ENCODE peak calls at places on chromosomes 12 and 14, in ten cellular contexts. M is gastrocnemius medialis; J is HEK293T; R is amniotic stem cell; A is nucleus accumbens; Q is fibroblast of villous mesenchyme; T is IMR-90; H is choroid plexus epithelial cell; S is CD8-positive, alpha-beta T cell; W is colonic mucosa. D is an unnamed sample.

GRCh38 chr14:97412933-97413574 is 615.9 kb downstream of the VRK1 start:
- DNase-seq in M (no peak), J (no peak), R (no peak), A (no peak), Q (no peak), T (no peak), H (no peak), S (no peak), W (no peak), D (no peak)

GRCh38 chr12:55972045-55972843 is 1.6 kb upstream of the RAB5B start:
- DNase-seq in M (no peak), J (no peak), R (no peak), A (no peak), Q (peak), T (peak), H (peak), S (no peak), W (no peak), D (peak)

GRCh38 chr12:94714378-94714777 is 64.0 kb upstream of the TMCC3 start:
- DNase-seq in M (peak), J (no peak), R (no peak), A (no peak), Q (peak), T (peak), H (peak), S (no peak), W (no peak), D (no peak)

GRCh38 chr12:47087088-47087688 is 7.4 kb upstream of the AMIGO2 start:
- DNase-seq in M (no peak), J (no peak), R (no peak), A (no peak), Q (no peak), T (peak), H (peak), S (no peak), W (no peak), D (no peak)

GRCh38 chr14:66600416-66600815 is 92.5 kb downstream of the GPHN start:
- DNase-seq in M (no peak), J (no peak), R (no peak), A (no peak), Q (peak), T (peak), H (peak), S (no peak), W (no peak), D (no peak)

GRCh38 chr12:132578826-132579225 is 31.6 kb downstream of the LRCOL1 start:
- DNase-seq in M (no peak), J (no peak), R (no peak), A (no peak), Q (no peak), T (no peak), H (no peak), S (no peak), W (no peak), D (no peak)

GRCh38 chr12:85029456-85029855 is 6.6 kb downstream of the TSPAN19 start:
- DNase-seq in M (no peak), J (peak), R (peak), A (no peak), Q (peak), T (peak), H (peak), S (no peak), W (no peak), D (no peak)

GRCh38 chr12:50166776-50167025 is 468 bp downstream of the CERS5 start:
- DNase-seq in M (no peak), J (no peak), R (peak), A (no peak), Q (no peak), T (no peak), H (no peak), S (no peak), W (peak), D (peak)

GRCh38 chr12:79590751-79591150 is 100.0 kb downstream of the PAWR start:
- DNase-seq in M (no peak), J (no peak), R (no peak), A (no peak), Q (no peak), T (no peak), H (no peak), S (no peak), W (no peak), D (no peak)

GRCh38 chr12:116958402-116959197 is 47.9 kb downstream of the FBXW8 start:
- DNase-seq in M (no peak), J (peak), R (no peak), A (no peak), Q (no peak), T (peak), H (peak), S (no peak), W (peak), D (no peak)

GRCh38 chr12:110502449-110502738 is 263 bp downstream of the RAD9B start:
- DNase-seq in M (no peak), J (no peak), R (no peak), A (no peak), Q (no peak), T (no peak), H (no peak), S (no peak), W (no peak), D (no peak)

GRCh38 chr14:104350463-104351185 is 212.2 kb downstream of the KIF26A start:
- DNase-seq in M (no peak), J (no peak), R (no peak), A (peak), Q (no peak), T (no peak), H (peak), S (no peak), W (no peak), D (peak)

GRCh38 chr14:50941151-50941550 is 3.1 kb downstream of the PYGL start:
- DNase-seq in M (no peak), J (no peak), R (no peak), A (no peak), Q (no peak), T (peak), H (peak), S (no peak), W (no peak), D (no peak)

GRCh38 chr12:65509953-65510352 is 231.5 kb downstream of the MSRB3 start:
- DNase-seq in M (no peak), J (no peak), R (no peak), A (no peak), Q (no peak), T (no peak), H (no peak), S (no peak), W (no peak), D (no peak)

GRCh38 chr14:69715725-69716482 is 51.0 kb upstream of the SRSF5 start:
- DNase-seq in M (no peak), J (no peak), R (no peak), A (peak), Q (peak), T (peak), H (peak), S (no peak), W (peak), D (peak)

GRCh38 chr12:9741726-9742125 is 8.8 kb upstream of the CLECL1 start:
- DNase-seq in M (no peak), J (no peak), R (no peak), A (no peak), Q (no peak), T (no peak), H (no peak), S (peak), W (no peak), D (no peak)

GRCh38 chr14:87888136-87888999 is 104.6 kb downstream of the GALC start:
- DNase-seq in M (no peak), J (peak), R (no peak), A (no peak), Q (no peak), T (no peak), H (no peak), S (no peak), W (peak), D (peak)

GRCh38 chr12:126347421-126347820 is 1282.2 kb downstream of the AACS start:
- DNase-seq in M (no peak), J (no peak), R (no peak), A (no peak), Q (no peak), T (no peak), H (no peak), S (no peak), W (no peak), D (no peak)

GRCh38 chr12:117044790-117045174 is 54.4 kb downstream of the TESC start:
- DNase-seq in M (no peak), J (no peak), R (no peak), A (no peak), Q (no peak), T (no peak), H (no peak), S (no peak), W (no peak), D (no peak)

GRCh38 chr14:90808759-90809529 is 7.3 kb downstream of the TTC7B start:
- DNase-seq in M (no peak), J (no peak), R (no peak), A (no peak), Q (no peak), T (peak), H (no peak), S (no peak), W (no peak), D (no peak)

GRCh38 chr14:105894978-105895881 is 368.8 kb downstream of the TMEM121 start:
- DNase-seq in M (no peak), J (no peak), R (no peak), A (no peak), Q (no peak), T (no peak), H (no peak), S (no peak), W (no peak), D (no peak)

GRCh38 chr14:90487031-90487430 is 90.2 kb downstream of the CALM1 start:
- DNase-seq in M (no peak), J (no peak), R (no peak), A (peak), Q (no peak), T (no peak), H (no peak), S (no peak), W (no peak), D (no peak)

GRCh38 chr12:101792046-101792931 is 38.5 kb downstream of the GNPTAB start:
- DNase-seq in M (no peak), J (no peak), R (no peak), A (no peak), Q (peak), T (no peak), H (peak), S (no peak), W (no peak), D (no peak)

GRCh38 chr12:34403706-34404376 is 381.5 kb downstream of the ALG10 start:
- DNase-seq in M (no peak), J (peak), R (no peak), A (no peak), Q (no peak), T (no peak), H (no peak), S (no peak), W (peak), D (no peak)

GRCh38 chr12:121038861-121039654 is at the start of gene OASL:
- DNase-seq in M (no peak), J (no peak), R (no peak), A (no peak), Q (peak), T (no peak), H (peak), S (peak), W (peak), D (peak)

GRCh38 chr14:72457641-72458040 is 436.3 kb downstream of the DPF3 start:
- DNase-seq in M (no peak), J (no peak), R (no peak), A (no peak), Q (peak), T (peak), H (peak), S (no peak), W (no peak), D (no peak)

GRCh38 chr12:109715310-109716091 is 1.9 kb downstream of the FAM222A start:
- DNase-seq in M (no peak), J (no peak), R (no peak), A (peak), Q (no peak), T (no peak), H (no peak), S (no peak), W (peak), D (no peak)

GRCh38 chr12:5808956-5809355 is 136.1 kb downstream of the ANO2 start:
- DNase-seq in M (no peak), J (no peak), R (peak), A (no peak), Q (peak), T (peak), H (no peak), S (no peak), W (no peak), D (no peak)

GRCh38 chr12:14613718-14614117 is 46.0 kb upstream of the PLBD1 start:
- DNase-seq in M (no peak), J (no peak), R (no peak), A (no peak), Q (no peak), T (no peak), H (no peak), S (no peak), W (no peak), D (no peak)

GRCh38 chr14:33985242-33985641 is 34.4 kb upstream of the EGLN3 start:
- DNase-seq in M (no peak), J (no peak), R (no peak), A (no peak), Q (no peak), T (no peak), H (no peak), S (no peak), W (no peak), D (no peak)

D was measured in thyroid gland.